ENCODE peak calls at places on chromosomes 12 and 14, in six cellular contexts. W, I, T, X, M and Q are unnamed samples.

GRCh38 chr12:26786491-26787124 is 46.4 kb downstream of the ITPR2 start:
- DNase-seq in W (no peak), I (peak; percentile 55), T (no peak), X (peak; percentile 80), M (no peak), Q (no peak)

GRCh38 chr14:62081012-62081612 is 318.9 kb downstream of the SNAPC1 start:
- DNase-seq in W (no peak), I (no peak), T (no peak), X (no peak), M (peak; percentile 90), Q (no peak)

GRCh38 chr14:99213101-99213500 is 58.9 kb downstream of the BCL11B start:
- DNase-seq in W (peak; percentile 43), I (no peak), T (no peak), X (no peak), M (no peak), Q (no peak)

GRCh38 chr12:92995258-92995905 is 66.3 kb upstream of the EEA1 start:
- DNase-seq in W (no peak), I (no peak), T (no peak), X (no peak), M (peak; percentile 90), Q (no peak)

GRCh38 chr12:50032516-50033316 is 7.4 kb upstream of the RACGAP1 start:
- DNase-seq in W (no peak), I (no peak), T (no peak), X (no peak), M (no peak), Q (no peak)

GRCh38 chr14:55845963-55846851 is 266.2 kb downstream of the KTN1 start:
- DNase-seq in W (no peak), I (peak; percentile 37), T (no peak), X (peak; percentile 16), M (no peak), Q (no peak)

GRCh38 chr14:93619176-93619793 is 169.0 kb downstream of the PRIMA1 start:
- DNase-seq in W (no peak), I (peak; percentile 61), T (peak; percentile 11), X (peak; percentile 57), M (peak; percentile 58), Q (peak; percentile 34)

GRCh38 chr14:104688755-104689619 is at the start of gene INF2:
- DNase-seq in W (peak; percentile 28), I (peak; percentile 72), T (peak; percentile 74), X (peak; percentile 42), M (peak; percentile 72), Q (peak; percentile 45)

GRCh38 chr12:90954428-90954827 is 548 bp downstream of the CCER1 start:
- DNase-seq in W (no peak), I (no peak), T (no peak), X (no peak), M (no peak), Q (no peak)

GRCh38 chr12:127393896-127394295 is 873.1 kb upstream of the TMEM132C start:
- DNase-seq in W (no peak), I (peak; percentile 79), T (no peak), X (peak; percentile 65), M (no peak), Q (peak; percentile 36)

GRCh38 chr12:16788888-16789790 is 183.2 kb upstream of the LMO3 start:
- DNase-seq in W (no peak), I (no peak), T (no peak), X (no peak), M (no peak), Q (no peak)

GRCh38 chr14:20757963-20758362 is 10.2 kb upstream of the EDDM3B start:
- DNase-seq in W (peak; percentile 4), I (no peak), T (no peak), X (no peak), M (peak; percentile 20), Q (no peak)

GRCh38 chr12:93003540-93004239 is 74.6 kb upstream of the EEA1 start:
- DNase-seq in W (no peak), I (no peak), T (no peak), X (peak; percentile 45), M (no peak), Q (peak; percentile 24)

GRCh38 chr14:74804219-74804825 is 41.2 kb downstream of the YLPM1 start:
- DNase-seq in W (no peak), I (peak; percentile 81), T (peak; percentile 28), X (peak; percentile 72), M (peak; percentile 57), Q (peak; percentile 73)

GRCh38 chr14:58717821-58718220 is 80.1 kb downstream of the DACT1 start:
- DNase-seq in W (no peak), I (no peak), T (no peak), X (no peak), M (no peak), Q (peak; percentile 39)

GRCh38 chr14:57833304-57833703 is 32.6 kb downstream of the SLC35F4 start:
- DNase-seq in W (no peak), I (peak; percentile 98), T (peak; percentile 70), X (peak; percentile 96), M (no peak), Q (peak; percentile 78)

GRCh38 chr12:94872671-94873367 is 130.7 kb downstream of the NDUFA12 start:
- DNase-seq in W (no peak), I (no peak), T (no peak), X (no peak), M (peak; percentile 34), Q (no peak)

GRCh38 chr12:104533134-104533533 is 76.4 kb downstream of the CHST11 start:
- DNase-seq in W (no peak), I (no peak), T (no peak), X (no peak), M (no peak), Q (no peak)

GRCh38 chr12:49187184-49187583 is 1.7 kb downstream of the TUBA1A start:
- DNase-seq in W (no peak), I (peak; percentile 62), T (no peak), X (peak; percentile 73), M (no peak), Q (peak; percentile 81)

GRCh38 chr12:131230340-131231099 is 276.8 kb downstream of the ADGRD1 start:
- DNase-seq in W (no peak), I (no peak), T (no peak), X (no peak), M (no peak), Q (no peak)

GRCh38 chr14:101196795-101197590 is 293.5 kb upstream of the RTL1 start:
- DNase-seq in W (no peak), I (no peak), T (no peak), X (no peak), M (no peak), Q (no peak)

GRCh38 chr14:39417014-39417413 is 15.2 kb downstream of the FBXO33 start:
- DNase-seq in W (no peak), I (peak; percentile 46), T (no peak), X (peak; percentile 57), M (no peak), Q (peak; percentile 27)

GRCh38 chr12:120115692-120116442 is 686 bp downstream of the RAB35 start:
- DNase-seq in W (no peak), I (peak; percentile 55), T (no peak), X (peak; percentile 35), M (peak; percentile 70), Q (peak; percentile 44)

GRCh38 chr12:26112232-26112631 is 12.6 kb downstream of the BHLHE41 start:
- DNase-seq in W (no peak), I (no peak), T (no peak), X (no peak), M (no peak), Q (no peak)

GRCh38 chr12:100741084-100741711 is 53.4 kb upstream of the ANO4 start:
- DNase-seq in W (no peak), I (peak; percentile 45), T (peak; percentile 18), X (peak; percentile 45), M (peak; percentile 44), Q (no peak)

GRCh38 chr14:72611506-72611905 is 282.4 kb downstream of the DPF3 start:
- DNase-seq in W (no peak), I (no peak), T (no peak), X (no peak), M (no peak), Q (no peak)